ENCODE peak calls at places on chromosome 7, in eight cellular contexts. One of them, this sample, is unnamed.

GRCh38 chr7:4830176-4830575 is 31.7 kb downstream of the PAPOLB start:
- DNase-seq in NCI-H446 treated with DMSO at 0.1 percent for 48 hours: no peak
- DNase-seq in H9: peak
- DNase-seq in ovary: no peak
- DNase-seq in NCI-H1436: peak
- DNase-seq in HEK293T: peak
- DNase-seq in HCT116: peak
- DNase-seq in SW 1271: peak
- DNase-seq in this sample: no peak

GRCh38 chr7:143214789-143215679 is 6.8 kb upstream of the TAS2R40 start:
- DNase-seq in H9: peak
- DNase-seq in HEK293T: peak
- DNase-seq in NCI-H446 treated with DMSO at 0.1 percent for 48 hours: peak
- DNase-seq in ovary: peak
- DNase-seq in NCI-H1436: peak
- DNase-seq in SW 1271: peak
- DNase-seq in HCT116: peak
- DNase-seq in this sample: peak

GRCh38 chr7:116173051-116174028 is 37.0 kb upstream of the TES start:
- DNase-seq in HCT116: peak
- DNase-seq in NCI-H1436: peak
- DNase-seq in HEK293T: peak
- DNase-seq in SW 1271: peak
- DNase-seq in NCI-H446 treated with DMSO at 0.1 percent for 48 hours: no peak
- DNase-seq in H9: no peak
- DNase-seq in ovary: no peak
- DNase-seq in this sample: no peak

GRCh38 chr7:130063036-130063435 is 7.3 kb upstream of the KLHDC10 start:
- DNase-seq in ovary: peak
- DNase-seq in H9: peak
- DNase-seq in NCI-H1436: peak
- DNase-seq in NCI-H446 treated with DMSO at 0.1 percent for 48 hours: no peak
- DNase-seq in SW 1271: peak
- DNase-seq in HCT116: no peak
- DNase-seq in HEK293T: peak
- DNase-seq in this sample: no peak

GRCh38 chr7:867001-867405 is 9.4 kb upstream of the GET4 start:
- DNase-seq in HCT116: no peak
- DNase-seq in HEK293T: no peak
- DNase-seq in NCI-H446 treated with DMSO at 0.1 percent for 48 hours: no peak
- DNase-seq in NCI-H1436: no peak
- DNase-seq in SW 1271: no peak
- DNase-seq in H9: no peak
- DNase-seq in ovary: peak
- DNase-seq in this sample: no peak

GRCh38 chr7:149776305-149776704 is 2.9 kb upstream of the ZNF467 start:
- DNase-seq in NCI-H1436: no peak
- DNase-seq in HEK293T: no peak
- DNase-seq in ovary: peak
- DNase-seq in HCT116: no peak
- DNase-seq in NCI-H446 treated with DMSO at 0.1 percent for 48 hours: no peak
- DNase-seq in SW 1271: peak
- DNase-seq in H9: no peak
- DNase-seq in this sample: no peak

GRCh38 chr7:20194586-20194985 is 22.6 kb downstream of the MACC1 start:
- DNase-seq in HCT116: no peak
- DNase-seq in SW 1271: no peak
- DNase-seq in ovary: no peak
- DNase-seq in NCI-H446 treated with DMSO at 0.1 percent for 48 hours: no peak
- DNase-seq in NCI-H1436: no peak
- DNase-seq in HEK293T: no peak
- DNase-seq in H9: no peak
- DNase-seq in this sample: no peak

GRCh38 chr7:15685358-15686181 is 913 bp downstream of the MEOX2 start:
- DNase-seq in HCT116: no peak
- DNase-seq in NCI-H446 treated with DMSO at 0.1 percent for 48 hours: no peak
- DNase-seq in H9: peak
- DNase-seq in ovary: peak
- DNase-seq in SW 1271: no peak
- DNase-seq in NCI-H1436: no peak
- DNase-seq in HEK293T: no peak
- DNase-seq in this sample: peak

GRCh38 chr7:12872487-12872886 is 185.1 kb downstream of the ARL4A start:
- DNase-seq in NCI-H1436: no peak
- DNase-seq in NCI-H446 treated with DMSO at 0.1 percent for 48 hours: no peak
- DNase-seq in ovary: no peak
- DNase-seq in SW 1271: no peak
- DNase-seq in HEK293T: no peak
- DNase-seq in HCT116: no peak
- DNase-seq in H9: no peak
- DNase-seq in this sample: no peak

GRCh38 chr7:74289660-74290589 is 718 bp downstream of the CLIP2 start:
- DNase-seq in NCI-H1436: no peak
- DNase-seq in HCT116: no peak
- DNase-seq in H9: no peak
- DNase-seq in NCI-H446 treated with DMSO at 0.1 percent for 48 hours: no peak
- DNase-seq in HEK293T: no peak
- DNase-seq in SW 1271: peak
- DNase-seq in ovary: peak
- DNase-seq in this sample: no peak

GRCh38 chr7:29017666-29018065 is 59.5 kb upstream of the TRIL start:
- DNase-seq in HEK293T: no peak
- DNase-seq in SW 1271: no peak
- DNase-seq in NCI-H446 treated with DMSO at 0.1 percent for 48 hours: no peak
- DNase-seq in ovary: no peak
- DNase-seq in NCI-H1436: no peak
- DNase-seq in H9: no peak
- DNase-seq in HCT116: no peak
- DNase-seq in this sample: no peak

GRCh38 chr7:108094933-108095710 is 35.0 kb downstream of the LAMB4 start:
- DNase-seq in HCT116: no peak
- DNase-seq in NCI-H1436: peak
- DNase-seq in ovary: no peak
- DNase-seq in SW 1271: no peak
- DNase-seq in H9: no peak
- DNase-seq in HEK293T: no peak
- DNase-seq in NCI-H446 treated with DMSO at 0.1 percent for 48 hours: no peak
- DNase-seq in this sample: peak

GRCh38 chr7:39357648-39358047 is 208.6 kb upstream of the YAE1 start:
- DNase-seq in SW 1271: no peak
- DNase-seq in NCI-H1436: no peak
- DNase-seq in NCI-H446 treated with DMSO at 0.1 percent for 48 hours: no peak
- DNase-seq in ovary: no peak
- DNase-seq in H9: peak
- DNase-seq in HEK293T: peak
- DNase-seq in HCT116: peak
- DNase-seq in this sample: no peak

GRCh38 chr7:4211261-4211660 is 470.8 kb upstream of the FOXK1 start:
- DNase-seq in H9: no peak
- DNase-seq in HEK293T: no peak
- DNase-seq in ovary: no peak
- DNase-seq in SW 1271: no peak
- DNase-seq in NCI-H1436: no peak
- DNase-seq in NCI-H446 treated with DMSO at 0.1 percent for 48 hours: no peak
- DNase-seq in HCT116: no peak
- DNase-seq in this sample: no peak

GRCh38 chr7:75590373-75591005 is 98.4 kb downstream of the SPDYE5 start:
- DNase-seq in ovary: no peak
- DNase-seq in H9: no peak
- DNase-seq in SW 1271: no peak
- DNase-seq in NCI-H446 treated with DMSO at 0.1 percent for 48 hours: no peak
- DNase-seq in HCT116: no peak
- DNase-seq in NCI-H1436: no peak
- DNase-seq in HEK293T: no peak
- DNase-seq in this sample: no peak

GRCh38 chr7:15750741-15751140 is 64.3 kb upstream of the MEOX2 start:
- DNase-seq in ovary: no peak
- DNase-seq in NCI-H1436: no peak
- DNase-seq in H9: no peak
- DNase-seq in HCT116: no peak
- DNase-seq in HEK293T: no peak
- DNase-seq in SW 1271: no peak
- DNase-seq in NCI-H446 treated with DMSO at 0.1 percent for 48 hours: no peak
- DNase-seq in this sample: no peak

GRCh38 chr7:142438235-142438922 is 180.5 kb upstream of the PRSS58 start:
- DNase-seq in SW 1271: peak
- DNase-seq in HEK293T: peak
- DNase-seq in H9: peak
- DNase-seq in NCI-H446 treated with DMSO at 0.1 percent for 48 hours: no peak
- DNase-seq in NCI-H1436: no peak
- DNase-seq in HCT116: peak
- DNase-seq in ovary: no peak
- DNase-seq in this sample: no peak

GRCh38 chr7:28272461-28272877 is 91.9 kb upstream of the JAZF1 start:
- DNase-seq in SW 1271: no peak
- DNase-seq in NCI-H1436: peak
- DNase-seq in NCI-H446 treated with DMSO at 0.1 percent for 48 hours: no peak
- DNase-seq in HCT116: peak
- DNase-seq in HEK293T: peak
- DNase-seq in H9: peak
- DNase-seq in ovary: peak
- DNase-seq in this sample: peak

GRCh38 chr7:47470567-47471357 is 111.1 kb downstream of the TNS3 start:
- DNase-seq in HEK293T: no peak
- DNase-seq in H9: peak
- DNase-seq in NCI-H1436: no peak
- DNase-seq in NCI-H446 treated with DMSO at 0.1 percent for 48 hours: no peak
- DNase-seq in SW 1271: no peak
- DNase-seq in HCT116: no peak
- DNase-seq in ovary: peak
- DNase-seq in this sample: no peak

GRCh38 chr7:50644114-50644513 is 78.9 kb upstream of the DDC start:
- DNase-seq in NCI-H446 treated with DMSO at 0.1 percent for 48 hours: no peak
- DNase-seq in ovary: no peak
- DNase-seq in H9: no peak
- DNase-seq in HEK293T: no peak
- DNase-seq in SW 1271: no peak
- DNase-seq in HCT116: no peak
- DNase-seq in NCI-H1436: no peak
- DNase-seq in this sample: no peak

GRCh38 chr7:120865191-120865976 is 7.4 kb upstream of the TSPAN12 start:
- DNase-seq in NCI-H1436: no peak
- DNase-seq in ovary: no peak
- DNase-seq in HEK293T: no peak
- DNase-seq in HCT116: no peak
- DNase-seq in SW 1271: no peak
- DNase-seq in H9: no peak
- DNase-seq in NCI-H446 treated with DMSO at 0.1 percent for 48 hours: no peak
- DNase-seq in this sample: no peak

GRCh38 chr7:69457912-69458491 is 140.3 kb upstream of the AUTS2 start:
- DNase-seq in HEK293T: peak
- DNase-seq in H9: peak
- DNase-seq in NCI-H446 treated with DMSO at 0.1 percent for 48 hours: no peak
- DNase-seq in SW 1271: no peak
- DNase-seq in ovary: no peak
- DNase-seq in NCI-H1436: peak
- DNase-seq in HCT116: no peak
- DNase-seq in this sample: no peak

GRCh38 chr7:28682811-28683210 is 270.5 kb downstream of the CREB5 start:
- DNase-seq in HCT116: no peak
- DNase-seq in H9: no peak
- DNase-seq in NCI-H1436: no peak
- DNase-seq in HEK293T: no peak
- DNase-seq in NCI-H446 treated with DMSO at 0.1 percent for 48 hours: no peak
- DNase-seq in ovary: no peak
- DNase-seq in SW 1271: no peak
- DNase-seq in this sample: no peak

GRCh38 chr7:124856299-124856888 is 73.2 kb downstream of the POT1 start:
- DNase-seq in HCT116: peak
- DNase-seq in NCI-H446 treated with DMSO at 0.1 percent for 48 hours: peak
- DNase-seq in H9: no peak
- DNase-seq in HEK293T: peak
- DNase-seq in ovary: no peak
- DNase-seq in SW 1271: peak
- DNase-seq in NCI-H1436: peak
- DNase-seq in this sample: peak

GRCh38 chr7:148905093-148905666 is 21.1 kb upstream of the EZH2 start:
- DNase-seq in SW 1271: no peak
- DNase-seq in HEK293T: peak
- DNase-seq in HCT116: no peak
- DNase-seq in H9: peak
- DNase-seq in ovary: no peak
- DNase-seq in NCI-H446 treated with DMSO at 0.1 percent for 48 hours: no peak
- DNase-seq in NCI-H1436: no peak
- DNase-seq in this sample: no peak

GRCh38 chr7:26153246-26153822 is 1.3 kb downstream of the NFE2L3 start:
- DNase-seq in H9: peak
- DNase-seq in SW 1271: peak
- DNase-seq in NCI-H1436: no peak
- DNase-seq in NCI-H446 treated with DMSO at 0.1 percent for 48 hours: no peak
- DNase-seq in HEK293T: no peak
- DNase-seq in HCT116: no peak
- DNase-seq in ovary: no peak
- DNase-seq in this sample: no peak

GRCh38 chr7:31056775-31057346 is 4.8 kb downstream of the ADCYAP1R1 start:
- DNase-seq in HCT116: peak
- DNase-seq in SW 1271: no peak
- DNase-seq in ovary: no peak
- DNase-seq in H9: peak
- DNase-seq in NCI-H446 treated with DMSO at 0.1 percent for 48 hours: no peak
- DNase-seq in NCI-H1436: no peak
- DNase-seq in HEK293T: no peak
- DNase-seq in this sample: no peak

GRCh38 chr7:142563470-142563869 is 185.8 kb upstream of the PRSS1 start:
- DNase-seq in H9: no peak
- DNase-seq in NCI-H446 treated with DMSO at 0.1 percent for 48 hours: no peak
- DNase-seq in SW 1271: peak
- DNase-seq in ovary: no peak
- DNase-seq in HCT116: no peak
- DNase-seq in NCI-H1436: no peak
- DNase-seq in HEK293T: no peak
- DNase-seq in this sample: no peak

GRCh38 chr7:148303295-148304013 is 287.1 kb upstream of the C7orf33 start:
- DNase-seq in NCI-H1436: peak
- DNase-seq in NCI-H446 treated with DMSO at 0.1 percent for 48 hours: peak
- DNase-seq in HEK293T: peak
- DNase-seq in ovary: peak
- DNase-seq in SW 1271: no peak
- DNase-seq in H9: no peak
- DNase-seq in HCT116: no peak
- DNase-seq in this sample: peak

GRCh38 chr7:124996778-124997177 is 67.2 kb upstream of the POT1 start:
- DNase-seq in SW 1271: peak
- DNase-seq in NCI-H1436: no peak
- DNase-seq in NCI-H446 treated with DMSO at 0.1 percent for 48 hours: no peak
- DNase-seq in HCT116: no peak
- DNase-seq in ovary: no peak
- DNase-seq in H9: peak
- DNase-seq in HEK293T: no peak
- DNase-seq in this sample: no peak

GRCh38 chr7:34991938-34992840 is 45.1 kb downstream of the DPY19L1 start:
- DNase-seq in NCI-H446 treated with DMSO at 0.1 percent for 48 hours: no peak
- DNase-seq in SW 1271: peak
- DNase-seq in HEK293T: no peak
- DNase-seq in H9: no peak
- DNase-seq in HCT116: peak
- DNase-seq in ovary: no peak
- DNase-seq in NCI-H1436: no peak
- DNase-seq in this sample: no peak

GRCh38 chr7:132095-132482 is 60.3 kb upstream of the FAM20C start:
- DNase-seq in H9: no peak
- DNase-seq in NCI-H1436: no peak
- DNase-seq in SW 1271: no peak
- DNase-seq in NCI-H446 treated with DMSO at 0.1 percent for 48 hours: no peak
- DNase-seq in ovary: no peak
- DNase-seq in HCT116: no peak
- DNase-seq in HEK293T: no peak
- DNase-seq in this sample: no peak

GRCh38 chr7:64888561-64888900 is 14.5 kb upstream of the ZNF273 start:
- DNase-seq in HEK293T: no peak
- DNase-seq in NCI-H446 treated with DMSO at 0.1 percent for 48 hours: no peak
- DNase-seq in H9: no peak
- DNase-seq in SW 1271: no peak
- DNase-seq in ovary: no peak
- DNase-seq in NCI-H1436: no peak
- DNase-seq in HCT116: no peak
- DNase-seq in this sample: no peak

GRCh38 chr7:5388905-5389433 is 34.7 kb downstream of the TNRC18 start:
- DNase-seq in HCT116: no peak
- DNase-seq in SW 1271: no peak
- DNase-seq in ovary: no peak
- DNase-seq in NCI-H1436: no peak
- DNase-seq in HEK293T: no peak
- DNase-seq in NCI-H446 treated with DMSO at 0.1 percent for 48 hours: no peak
- DNase-seq in H9: peak
- DNase-seq in this sample: no peak